ENCODE peak calls at places on chromosomes 2 and 18, in four cellular contexts. T is A549, B is K562, G is GM12878. E is an unnamed sample.

GRCh38 chr2:113886479-113887383 is 3.2 kb upstream of the ACTR3 start:
- DNase-seq in T (peak; percentile 68), B (no peak), G (peak; percentile 98), E (peak; percentile 94)

GRCh38 chr2:107137711-107138110 is 251.7 kb upstream of the ST6GAL2 start:
- DNase-seq in T (no peak), B (no peak), G (no peak), E (no peak)

GRCh38 chr2:172196768-172197322 is 94.1 kb upstream of the DLX2 start:
- DNase-seq in T (no peak), B (no peak), G (no peak), E (peak; percentile 85)

GRCh38 chr2:1855150-1855549 is 110.8 kb upstream of the PXDN start:
- DNase-seq in T (no peak), B (no peak), G (no peak), E (no peak)

GRCh38 chr18:48296581-48296980 is 112.6 kb downstream of the ZBTB7C start:
- DNase-seq in T (no peak), B (no peak), G (no peak), E (no peak)

GRCh38 chr2:104118889-104119288 is 735.0 kb upstream of the POU3F3 start:
- DNase-seq in T (no peak), B (no peak), G (no peak), E (no peak)

GRCh38 chr2:121255363-121255762 is 29.6 kb downstream of the TFCP2L1 start:
- DNase-seq in T (no peak), B (no peak), G (no peak), E (no peak)

GRCh38 chr2:188529710-188530109 is 238.0 kb downstream of the GULP1 start:
- DNase-seq in T (no peak), B (no peak), G (no peak), E (peak; percentile 27)

GRCh38 chr2:46230115-46230571 is 67.1 kb upstream of the EPAS1 start:
- DNase-seq in T (peak; percentile 84), B (no peak), G (peak; percentile 37), E (no peak)

GRCh38 chr2:158297606-158298005 is 158.9 kb downstream of the CCDC148 start:
- DNase-seq in T (no peak), B (no peak), G (no peak), E (no peak)
- TF ChIP-seq ELK1 in T (no peak), B (no peak), G (no peak), E (no peak)

DNA sequence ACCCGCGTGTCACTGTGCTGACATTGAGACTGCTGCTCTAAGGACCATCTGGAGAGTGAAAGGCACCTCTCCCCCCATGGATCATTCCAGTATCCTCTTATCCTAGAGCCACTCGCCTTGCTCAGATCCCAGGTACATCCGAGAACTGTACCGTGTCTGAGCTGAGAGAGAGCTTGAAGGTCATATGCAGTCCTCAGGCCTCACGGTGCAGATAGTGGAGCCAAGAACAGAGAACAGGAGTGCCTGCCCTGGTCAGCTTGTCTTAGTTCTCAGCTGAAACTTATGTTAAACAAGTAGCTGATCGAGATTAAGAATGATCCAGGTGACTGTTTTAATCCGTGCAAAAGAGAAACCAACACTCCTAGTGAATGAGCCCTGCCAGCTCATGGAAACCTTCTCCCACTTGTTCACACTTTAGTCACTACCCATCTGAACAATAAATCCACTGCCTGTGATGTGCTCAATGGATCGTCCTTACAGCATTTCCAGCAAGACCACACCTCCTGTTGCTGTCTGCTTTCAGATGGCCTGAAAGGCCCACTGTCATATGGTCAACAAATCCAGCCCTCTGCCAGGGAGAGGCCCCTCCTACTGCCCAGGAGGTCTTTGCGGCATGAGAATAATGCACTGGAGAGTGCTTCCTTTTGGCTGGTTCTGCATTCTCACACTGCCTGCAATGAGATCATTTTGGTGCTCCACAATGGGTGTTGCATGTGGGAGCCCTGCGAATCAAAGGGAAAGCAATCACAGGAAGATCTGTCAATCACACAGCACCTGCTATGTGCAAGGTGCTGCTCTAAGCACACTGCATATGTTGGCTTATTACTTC is 43.7 kb upstream of the APCDD1 start:
- DNase-seq in T (no peak), B (no peak), G (no peak), E (no peak)
- TF ChIP-seq SMC3 in T (no peak), B (no peak), G (no peak), E (no peak)

GRCh38 chr2:137900421-137901141 is 63.7 kb upstream of the HNMT start:
- DNase-seq in T (no peak), B (no peak), G (no peak), E (no peak)
- TF ChIP-seq ELK1 in T (no peak), B (no peak), G (no peak), E (no peak)

GRCh38 chr2:240595381-240596079 is 9.0 kb downstream of the CAPN10 start:
- DNase-seq in T (peak; percentile 30), B (peak; percentile 50), G (no peak), E (no peak)
- TF ChIP-seq SMC3 in T (no peak), B (peak; percentile 19), G (peak; percentile 55), E (peak; percentile 23)

GRCh38 chr2:159185401-159186130 is 100.9 kb downstream of the WDSUB1 start:
- DNase-seq in T (peak; percentile 36), B (peak; percentile 61), G (peak; percentile 48), E (peak; percentile 58)
- TF ChIP-seq ELK1 in T (no peak), B (no peak), G (no peak), E (no peak)

GRCh38 chr2:12073217-12073852 is 326.9 kb downstream of the LPIN1 start:
- DNase-seq in T (no peak), B (no peak), G (no peak), E (no peak)
- TF ChIP-seq SMC3 in T (no peak), B (no peak), G (no peak), E (no peak)

DNA sequence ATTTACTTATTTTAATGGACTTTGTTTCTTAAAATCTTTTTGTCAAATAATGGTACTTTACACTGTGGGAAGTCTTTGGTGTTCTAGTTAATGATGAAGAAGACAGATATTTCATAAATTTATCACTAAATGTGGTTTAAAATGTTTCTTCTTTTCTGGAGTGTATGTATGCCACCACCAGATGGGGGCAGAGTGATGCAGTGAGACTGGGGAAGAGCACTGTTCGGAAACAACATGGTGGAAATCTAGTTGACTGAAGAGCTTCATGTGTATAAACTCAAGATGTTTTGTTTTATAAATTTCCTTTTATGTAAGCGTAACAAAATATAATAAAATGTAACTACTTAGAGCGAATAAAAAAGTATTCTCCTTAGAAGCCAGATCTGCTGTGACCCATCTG is 195.1 kb downstream of the KCNE4 start:
- DNase-seq in T (peak; percentile 60), B (peak; percentile 10), G (no peak), E (peak; percentile 43)
- TF ChIP-seq ELK1 in T (no peak), B (no peak), G (no peak), E (no peak)

DNA sequence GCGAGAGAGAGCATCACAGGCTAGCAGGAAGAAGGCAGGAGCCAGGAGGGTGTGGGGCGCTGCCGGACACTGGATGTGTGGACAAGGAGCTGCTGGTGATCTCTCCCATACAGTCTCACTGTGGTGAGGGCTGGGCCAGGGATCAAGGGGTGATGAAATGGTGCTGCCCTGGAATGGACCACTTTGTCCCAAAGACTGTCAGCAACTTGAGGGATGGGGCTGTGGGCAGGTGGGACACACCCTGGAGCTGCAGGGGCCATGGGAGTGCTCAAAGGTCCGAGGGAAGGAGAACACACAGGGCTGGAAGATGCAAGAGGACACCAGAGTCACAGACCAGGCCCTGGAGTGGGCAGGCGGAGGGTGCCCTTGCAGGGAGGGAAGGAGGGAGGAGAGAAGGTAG is 38.0 kb downstream of the COA5 start:
- DNase-seq in T (no peak), B (no peak), G (no peak), E (no peak)
- TF ChIP-seq SMC3 in T (no peak), B (no peak), G (no peak), E (no peak)

DNA sequence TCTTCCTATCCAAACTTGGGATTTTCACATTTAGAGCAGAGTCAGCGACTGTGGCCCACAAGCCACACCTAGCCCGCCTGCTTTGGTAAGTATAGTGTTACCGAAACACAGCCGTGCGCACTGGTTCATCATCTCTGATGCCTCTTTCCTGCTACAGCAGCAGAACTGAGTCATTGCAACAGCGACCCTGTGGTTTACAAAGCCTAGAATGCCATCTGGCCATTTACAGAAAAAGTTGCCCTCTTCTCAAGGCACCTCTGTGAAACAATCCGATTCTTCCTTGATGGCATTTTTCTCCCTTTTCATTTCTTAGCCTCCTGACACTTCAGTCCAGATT is 10.7 kb upstream of the IAH1 start:
- DNase-seq in T (no peak), B (no peak), G (no peak), E (peak; percentile 69)
- TF ChIP-seq ELK1 in T (no peak), B (no peak), G (no peak), E (no peak)

GRCh38 chr2:25301453-25302352 is 40.0 kb downstream of the DNMT3A start:
- DNase-seq in T (no peak), B (no peak), G (peak; percentile 95), E (peak; percentile 91)
- TF ChIP-seq SMC3 in T (no peak), B (no peak), G (peak; percentile 27), E (no peak)